ENCODE peak calls at places on chromosomes 2 and 18, in six cellular contexts. One of them, this sample, is unnamed.

GRCh38 chr2:85470850-85471800 is 52.6 kb downstream of the SH2D6 start:
- DNase-seq in lower leg skin: no peak
- DNase-seq in GM12865: no peak
- DNase-seq in heart left ventricle: no peak
- DNase-seq in A549: peak
- DNase-seq in ovary: peak
- DNase-seq in this sample: no peak

GRCh38 chr2:15792331-15792730 is 148.0 kb upstream of the MYCN start:
- DNase-seq in GM12865: no peak
- DNase-seq in heart left ventricle: no peak
- DNase-seq in lower leg skin: no peak
- DNase-seq in ovary: no peak
- DNase-seq in A549: no peak
- DNase-seq in this sample: no peak

GRCh38 chr2:47345584-47345913 is 57.4 kb upstream of the MSH2 start:
- DNase-seq in lower leg skin: no peak
- DNase-seq in heart left ventricle: no peak
- DNase-seq in ovary: no peak
- DNase-seq in A549: no peak
- DNase-seq in GM12865: no peak
- DNase-seq in this sample: no peak

GRCh38 chr2:168545439-168546082 is 89.5 kb downstream of the CERS6 start:
- DNase-seq in heart left ventricle: no peak
- DNase-seq in A549: peak
- DNase-seq in GM12865: no peak
- DNase-seq in lower leg skin: no peak
- DNase-seq in ovary: no peak
- DNase-seq in this sample: peak

GRCh38 chr2:112876971-112877361 is 34.0 kb upstream of the IL37 start:
- DNase-seq in GM12865: no peak
- DNase-seq in ovary: no peak
- DNase-seq in heart left ventricle: no peak
- DNase-seq in lower leg skin: no peak
- DNase-seq in A549: no peak
- DNase-seq in this sample: peak

GRCh38 chr2:145402706-145403277 is 882.9 kb upstream of the ZEB2 start:
- DNase-seq in GM12865: no peak
- DNase-seq in lower leg skin: no peak
- DNase-seq in ovary: no peak
- DNase-seq in A549: no peak
- DNase-seq in heart left ventricle: no peak
- DNase-seq in this sample: no peak

GRCh38 chr2:86037795-86038192 is 67.9 kb downstream of the POLR1A start:
- DNase-seq in heart left ventricle: no peak
- DNase-seq in A549: no peak
- DNase-seq in ovary: no peak
- DNase-seq in lower leg skin: no peak
- DNase-seq in GM12865: no peak
- DNase-seq in this sample: no peak

GRCh38 chr2:216192181-216192580 is 83.0 kb downstream of the XRCC5 start:
- DNase-seq in A549: no peak
- DNase-seq in lower leg skin: no peak
- DNase-seq in ovary: no peak
- DNase-seq in heart left ventricle: no peak
- DNase-seq in GM12865: no peak
- DNase-seq in this sample: no peak

GRCh38 chr2:50787636-50788035 is 244.3 kb downstream of the NRXN1 start:
- DNase-seq in heart left ventricle: no peak
- DNase-seq in GM12865: no peak
- DNase-seq in lower leg skin: no peak
- DNase-seq in A549: no peak
- DNase-seq in ovary: no peak
- DNase-seq in this sample: no peak

DNA sequence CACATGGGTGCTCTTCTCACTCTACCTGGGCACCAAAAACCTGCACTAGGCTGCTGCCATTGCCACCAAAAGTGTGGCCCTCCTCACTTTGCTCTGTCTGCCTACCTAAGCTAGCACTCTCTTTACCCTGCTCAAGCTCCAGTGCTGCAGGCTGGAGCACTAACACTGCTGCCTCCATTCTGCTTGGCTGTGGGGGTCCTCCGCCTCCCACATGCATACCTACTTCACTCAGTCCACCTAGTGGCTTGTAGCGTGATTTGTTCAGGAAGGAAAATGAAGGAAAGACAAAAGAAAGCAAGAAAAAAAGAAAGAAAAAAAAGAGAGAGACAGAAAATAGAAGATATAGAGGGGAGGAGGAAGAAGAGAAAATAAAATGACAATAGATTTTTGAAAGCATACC is 1339.4 kb upstream of the CHAC2 start:
- DNase-seq in A549: no peak
- DNase-seq in heart left ventricle: no peak
- DNase-seq in GM12865: no peak
- DNase-seq in ovary: no peak
- DNase-seq in lower leg skin: no peak
- DNase-seq in this sample: no peak
- TF ChIP-seq CTCF in A549: no peak
- TF ChIP-seq CTCF in heart left ventricle: no peak
- TF ChIP-seq CTCF in GM12865: no peak
- TF ChIP-seq CTCF in ovary: no peak
- TF ChIP-seq CTCF in lower leg skin: no peak
- TF ChIP-seq CTCF in this sample: no peak

DNA sequence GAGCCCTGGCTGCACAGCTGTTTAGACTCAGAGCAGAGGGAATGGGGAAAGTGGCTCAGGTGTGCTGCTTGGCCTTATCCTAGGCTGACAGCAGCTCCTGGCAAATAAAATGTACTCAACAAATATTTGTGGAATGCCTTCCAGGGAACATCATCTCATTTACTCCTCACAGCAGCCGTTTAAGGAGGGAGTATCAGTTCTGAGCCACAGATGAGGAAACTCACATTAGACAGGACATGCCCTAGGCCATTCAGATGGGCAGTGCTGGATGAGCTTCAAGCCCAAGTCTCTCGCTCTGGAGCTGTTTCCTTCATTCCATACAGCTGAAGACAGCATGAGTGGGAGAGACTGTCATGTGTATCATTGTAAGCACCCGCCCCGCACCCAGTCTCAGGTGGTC is 129.6 kb downstream of the VWA3B start:
- DNase-seq in heart left ventricle: no peak
- DNase-seq in lower leg skin: no peak
- DNase-seq in ovary: no peak
- DNase-seq in A549: no peak
- DNase-seq in GM12865: no peak
- DNase-seq in this sample: no peak
- H3K4me3 ChIP-seq in heart left ventricle: no peak
- H3K4me3 ChIP-seq in lower leg skin: no peak
- H3K4me3 ChIP-seq in ovary: no peak
- H3K4me3 ChIP-seq in A549: no peak
- H3K4me3 ChIP-seq in GM12865: no peak
- H3K4me3 ChIP-seq in this sample: no peak

DNA sequence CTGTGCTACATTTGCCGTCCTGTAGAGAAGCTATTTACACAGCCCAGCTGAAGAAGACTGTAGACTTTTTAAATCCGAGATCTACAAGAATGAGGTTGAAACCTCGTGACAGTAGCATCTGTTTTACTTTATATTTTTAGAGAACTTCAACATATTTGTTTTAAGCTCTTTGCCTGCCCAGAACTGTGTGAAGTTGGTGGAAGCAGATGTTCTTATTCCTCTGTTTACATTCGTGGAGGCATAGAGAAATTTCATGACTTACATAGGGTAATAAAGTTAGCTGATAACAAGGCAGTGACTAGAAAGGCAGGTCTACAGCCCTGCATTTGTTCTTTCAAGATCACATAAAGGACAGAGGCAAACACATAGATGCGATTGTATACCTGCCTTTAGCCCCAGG is 47.0 kb upstream of the MAP3K20 start:
- DNase-seq in ovary: no peak
- DNase-seq in heart left ventricle: no peak
- DNase-seq in GM12865: no peak
- DNase-seq in A549: no peak
- DNase-seq in lower leg skin: no peak
- DNase-seq in this sample: no peak
- TF ChIP-seq CTCF in ovary: no peak
- TF ChIP-seq CTCF in heart left ventricle: no peak
- TF ChIP-seq CTCF in GM12865: no peak
- TF ChIP-seq CTCF in A549: no peak
- TF ChIP-seq CTCF in lower leg skin: no peak
- TF ChIP-seq CTCF in this sample: no peak

DNA sequence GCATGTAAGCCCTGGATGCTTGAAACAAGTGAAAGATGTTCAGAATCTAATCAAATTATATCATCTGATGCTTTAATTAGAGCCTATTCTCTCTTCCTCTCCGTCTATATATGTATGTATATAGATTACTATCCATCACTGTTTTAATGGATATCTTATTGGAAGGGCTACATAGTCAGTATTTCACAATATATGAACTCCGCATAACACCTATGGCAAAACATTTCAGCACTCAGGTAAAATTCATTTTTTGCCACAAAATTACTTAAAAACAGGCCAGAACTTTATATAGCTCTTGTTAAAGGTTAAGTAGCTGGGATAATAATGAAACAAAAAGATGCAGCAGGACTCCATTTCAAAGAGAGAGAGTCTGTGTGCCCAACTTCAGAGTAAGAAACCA is 1.2 kb downstream of the PJVK start:
- DNase-seq in lower leg skin: no peak
- DNase-seq in A549: no peak
- DNase-seq in heart left ventricle: no peak
- DNase-seq in GM12865: no peak
- DNase-seq in ovary: no peak
- DNase-seq in this sample: no peak
- H3K4me3 ChIP-seq in lower leg skin: no peak
- H3K4me3 ChIP-seq in A549: peak
- H3K4me3 ChIP-seq in heart left ventricle: no peak
- H3K4me3 ChIP-seq in GM12865: no peak
- H3K4me3 ChIP-seq in ovary: peak
- H3K4me3 ChIP-seq in this sample: no peak

GRCh38 chr2:126831234-126832005 is 67.3 kb upstream of the TEX51 start:
- DNase-seq in lower leg skin: no peak
- DNase-seq in A549: no peak
- DNase-seq in heart left ventricle: peak
- DNase-seq in GM12865: no peak
- DNase-seq in ovary: no peak
- DNase-seq in this sample: peak

GRCh38 chr2:126828051-126828450 is 70.6 kb upstream of the TEX51 start:
- DNase-seq in ovary: no peak
- DNase-seq in lower leg skin: no peak
- DNase-seq in heart left ventricle: no peak
- DNase-seq in GM12865: no peak
- DNase-seq in A549: no peak
- DNase-seq in this sample: no peak

GRCh38 chr2:126825306-126825705 is 73.4 kb upstream of the TEX51 start:
- DNase-seq in ovary: no peak
- DNase-seq in heart left ventricle: no peak
- DNase-seq in lower leg skin: no peak
- DNase-seq in GM12865: no peak
- DNase-seq in A549: no peak
- DNase-seq in this sample: no peak

GRCh38 chr2:126827371-126827770 is 71.3 kb upstream of the TEX51 start:
- DNase-seq in GM12865: no peak
- DNase-seq in heart left ventricle: no peak
- DNase-seq in ovary: no peak
- DNase-seq in A549: no peak
- DNase-seq in lower leg skin: no peak
- DNase-seq in this sample: no peak

GRCh38 chr2:126828471-126828870 is 70.2 kb upstream of the TEX51 start:
- DNase-seq in GM12865: no peak
- DNase-seq in A549: no peak
- DNase-seq in lower leg skin: no peak
- DNase-seq in ovary: no peak
- DNase-seq in heart left ventricle: no peak
- DNase-seq in this sample: no peak
- TF ChIP-seq CTCF in GM12865: no peak
- TF ChIP-seq CTCF in A549: no peak
- TF ChIP-seq CTCF in lower leg skin: no peak
- TF ChIP-seq CTCF in ovary: no peak
- TF ChIP-seq CTCF in heart left ventricle: no peak
- TF ChIP-seq CTCF in this sample: no peak

DNA sequence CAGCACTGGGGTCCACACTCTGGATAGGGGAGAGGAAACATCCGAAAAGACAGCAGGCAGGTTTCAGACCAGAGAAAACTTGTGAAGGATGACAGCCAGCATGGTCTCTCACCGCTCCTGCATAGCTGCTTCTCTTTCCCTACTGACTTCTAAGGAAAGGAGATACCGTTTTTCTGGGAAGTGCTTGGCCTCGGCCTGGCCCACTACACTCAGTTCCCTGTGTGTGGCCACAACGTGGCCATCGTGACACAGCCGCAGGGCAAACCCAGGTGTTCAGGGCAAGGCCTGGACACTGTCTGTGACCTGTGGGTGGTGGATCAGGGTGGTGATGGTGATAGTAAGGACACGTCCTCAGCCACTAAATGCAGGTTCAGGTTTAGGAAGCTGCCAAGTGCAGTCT is 34.2 kb upstream of the ACAA2 start:
- DNase-seq in heart left ventricle: no peak
- DNase-seq in ovary: no peak
- DNase-seq in A549: no peak
- DNase-seq in lower leg skin: no peak
- DNase-seq in GM12865: no peak
- DNase-seq in this sample: no peak
- H3K4me3 ChIP-seq in heart left ventricle: no peak
- H3K4me3 ChIP-seq in ovary: no peak
- H3K4me3 ChIP-seq in A549: no peak
- H3K4me3 ChIP-seq in lower leg skin: no peak
- H3K4me3 ChIP-seq in GM12865: no peak
- H3K4me3 ChIP-seq in this sample: no peak

GRCh38 chr2:20074001-20074648 is 22.7 kb upstream of the LAPTM4A start:
- DNase-seq in A549: no peak
- DNase-seq in GM12865: no peak
- DNase-seq in heart left ventricle: peak
- DNase-seq in ovary: no peak
- DNase-seq in lower leg skin: no peak
- DNase-seq in this sample: peak
- TF ChIP-seq CTCF in A549: no peak
- TF ChIP-seq CTCF in GM12865: no peak
- TF ChIP-seq CTCF in heart left ventricle: no peak
- TF ChIP-seq CTCF in ovary: no peak
- TF ChIP-seq CTCF in lower leg skin: no peak
- TF ChIP-seq CTCF in this sample: no peak